ENCODE peak calls at places on chromosomes 12 and 14, in nine cellular contexts. C is IMR-90, G is tibial nerve, E is stomach, K is body of pancreas, Q is heart left ventricle, S is spleen, A is A549, W is ovary. B is an unnamed sample. For H3K4me1, the result is how much of the 10 kb centered on the place peaks cover.

GRCh38 chr12:2851931-2852330 is 4.9 kb downstream of the TEX52 start:
- DNase-seq in C (no peak), G (no peak), E (no peak), K (no peak), Q (no peak), S (no peak), A (no peak), W (no peak), B (no peak)

GRCh38 chr14:77151918-77152588 is 10.5 kb upstream of the ZDHHC22 start:
- DNase-seq in C (peak), G (no peak), E (no peak), K (no peak), Q (no peak), S (peak), A (peak), W (no peak), B (no peak)

GRCh38 chr12:18320036-18320617 is 58.8 kb downstream of the PIK3C2G start:
- DNase-seq in C (peak), G (no peak), E (no peak), K (peak), Q (no peak), S (no peak), A (peak), W (no peak), B (no peak)

GRCh38 chr12:84912191-84913142 is at the start of gene SLC6A15:
- DNase-seq in C (peak), G (no peak), E (no peak), K (peak), Q (no peak), S (no peak), A (peak), W (no peak), B (no peak)

GRCh38 chr14:94548999-94549985 is 11.9 kb upstream of the SERPINA4 start:
- DNase-seq in C (peak), G (peak), E (peak), K (peak), Q (peak), S (peak), A (peak), W (peak), B (no peak)

GRCh38 chr14:94019329-94019728 is 6.8 kb upstream of the OTUB2 start:
- DNase-seq in C (no peak), G (no peak), E (no peak), K (peak), Q (no peak), S (no peak), A (no peak), W (no peak), B (no peak)

GRCh38 chr12:113006641-113007040 is 28.3 kb downstream of the OAS2 start:
- DNase-seq in C (no peak), G (no peak), E (no peak), K (no peak), Q (no peak), S (no peak), A (no peak), W (no peak), B (no peak)

GRCh38 chr12:63958876-63959275 is 114.4 kb downstream of the SRGAP1 start:
- DNase-seq in C (no peak), G (no peak), E (no peak), K (no peak), Q (no peak), S (no peak), A (no peak), W (no peak), B (no peak)

GRCh38 chr14:100629696-100630095 is 42.5 kb upstream of the BEGAIN start:
- DNase-seq in C (no peak), G (no peak), E (no peak), K (no peak), Q (no peak), S (no peak), A (no peak), W (no peak), B (no peak)

GRCh38 chr14:85599939-85600338 is 70.0 kb downstream of the FLRT2 start:
- DNase-seq in C (peak), G (no peak), E (no peak), K (no peak), Q (no peak), S (no peak), A (no peak), W (no peak), B (no peak)

GRCh38 chr14:100237735-100238418 is 1.1 kb upstream of the YY1 start:
- DNase-seq in C (peak), G (peak), E (peak), K (peak), Q (peak), S (peak), A (peak), W (peak), B (peak)

GRCh38 chr12:8742501-8742900 is 44.7 kb downstream of the RIMKLB start:
- DNase-seq in C (peak), G (no peak), E (no peak), K (no peak), Q (no peak), S (no peak), A (no peak), W (no peak), B (no peak)

GRCh38 chr12:97335093-97335492 is 127.5 kb upstream of the RMST start:
- DNase-seq in C (no peak), G (no peak), E (no peak), K (no peak), Q (no peak), S (no peak), A (no peak), W (no peak), B (no peak)

GRCh38 chr12:62731378-62731710 is 203.6 kb downstream of the PPM1H start:
- DNase-seq in C (peak), G (no peak), E (no peak), K (no peak), Q (no peak), S (no peak), A (no peak), W (no peak), B (no peak)

GRCh38 chr12:121787063-121787774 is 6.3 kb downstream of the RHOF start:
- DNase-seq in C (no peak), G (no peak), E (peak), K (peak), Q (peak), S (peak), A (no peak), W (no peak), B (peak)

GRCh38 chr12:12436831-12437345 is 80.0 kb downstream of the BORCS5 start:
- DNase-seq in C (no peak), G (no peak), E (no peak), K (no peak), Q (no peak), S (no peak), A (no peak), W (no peak), B (no peak)

GRCh38 chr12:12428961-12429657 is 72.2 kb downstream of the BORCS5 start:
- DNase-seq in C (no peak), G (no peak), E (no peak), K (no peak), Q (no peak), S (no peak), A (no peak), W (no peak), B (no peak)

GRCh38 chr12:12428047-12428446 is 71.2 kb downstream of the BORCS5 start:
- DNase-seq in C (no peak), G (no peak), E (no peak), K (no peak), Q (no peak), S (no peak), A (no peak), W (no peak), B (no peak)

GRCh38 chr12:12433203-12433731 is 76.4 kb downstream of the BORCS5 start:
- DNase-seq in C (no peak), G (no peak), E (no peak), K (no peak), Q (no peak), S (no peak), A (no peak), W (no peak), B (no peak)

DNA sequence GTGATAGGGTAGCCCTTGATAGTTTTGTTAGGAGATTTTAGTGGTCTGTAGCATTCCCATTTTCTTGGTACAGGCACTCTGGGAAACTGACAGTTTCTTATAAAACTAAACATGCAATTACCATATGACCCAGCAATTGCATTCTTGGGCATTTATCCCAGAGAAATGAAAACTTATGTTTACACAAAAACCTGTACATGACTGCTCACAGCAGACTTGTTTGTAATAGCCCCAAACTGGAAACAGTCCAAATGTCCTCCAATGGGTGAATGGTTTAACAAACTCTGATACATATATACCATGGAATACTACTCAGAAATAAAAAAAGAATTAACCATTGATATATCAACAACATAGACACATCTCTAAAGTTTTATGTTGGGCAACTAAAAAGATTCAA is 75.5 kb downstream of the BORCS5 start:
- DNase-seq in C (peak), G (no peak), E (no peak), K (no peak), Q (no peak), S (no peak), A (no peak), W (no peak), B (no peak)
- H3K27ac ChIP-seq in C (peak), G (no peak), E (peak), K (peak), Q (no peak), S (no peak), A (peak), W (no peak), B (peak)

DNA sequence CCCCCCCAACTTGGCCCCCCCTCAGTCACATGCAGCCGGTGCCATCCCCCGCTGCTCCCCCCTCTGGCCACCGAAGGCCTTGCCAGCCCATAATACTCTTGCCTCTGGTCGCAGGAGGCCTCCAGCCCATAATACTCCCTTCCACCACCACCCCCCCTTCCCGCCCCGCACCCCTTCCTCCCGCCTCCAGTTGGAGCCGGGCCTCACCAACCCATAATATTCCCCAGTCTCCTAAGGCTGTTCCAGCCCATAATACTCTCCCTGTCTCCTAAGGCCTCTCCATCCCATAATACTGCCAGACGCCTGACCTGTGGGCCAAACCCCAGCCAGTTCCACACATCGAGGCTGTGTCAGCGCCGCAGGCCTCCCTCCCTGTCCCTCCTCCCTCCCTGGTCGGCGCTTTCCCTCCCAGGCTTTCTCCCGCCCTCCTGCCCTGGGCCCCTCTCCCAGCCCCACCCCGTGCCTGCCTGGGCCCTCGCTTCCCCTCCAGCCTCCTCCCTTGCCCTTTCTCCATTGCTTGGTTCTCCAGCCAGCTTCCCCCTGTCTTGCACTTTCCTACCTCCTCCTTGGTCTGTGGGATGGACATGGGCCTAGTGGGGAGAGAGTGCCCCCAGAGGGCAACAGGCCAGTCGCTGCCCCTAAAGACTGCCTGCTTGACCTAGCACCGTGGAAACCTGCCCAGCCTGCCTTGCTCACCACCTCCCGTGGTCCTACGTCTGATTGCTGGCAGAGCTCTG is 6.8 kb upstream of the CHD4 start:
- DNase-seq in C (peak), G (peak), E (peak), K (peak), Q (peak), S (peak), A (peak), W (peak), B (peak)
- TF ChIP-seq POLR2A in C (no peak), G (no peak), E (no peak), K (peak), Q (no peak), S (no peak), A (no peak), W (no peak), B (no peak)

GRCh38 chr12:40648519-40648918 is 43.7 kb upstream of the CNTN1 start:
- DNase-seq in C (no peak), G (no peak), E (no peak), K (no peak), Q (no peak), S (no peak), A (no peak), W (no peak), B (no peak)
- H3K4me1 ChIP-seq in C (under half), G (under half), E (under half), K (under half), Q (under half), S (under half), A (under half), W (under half), B (under half)

DNA sequence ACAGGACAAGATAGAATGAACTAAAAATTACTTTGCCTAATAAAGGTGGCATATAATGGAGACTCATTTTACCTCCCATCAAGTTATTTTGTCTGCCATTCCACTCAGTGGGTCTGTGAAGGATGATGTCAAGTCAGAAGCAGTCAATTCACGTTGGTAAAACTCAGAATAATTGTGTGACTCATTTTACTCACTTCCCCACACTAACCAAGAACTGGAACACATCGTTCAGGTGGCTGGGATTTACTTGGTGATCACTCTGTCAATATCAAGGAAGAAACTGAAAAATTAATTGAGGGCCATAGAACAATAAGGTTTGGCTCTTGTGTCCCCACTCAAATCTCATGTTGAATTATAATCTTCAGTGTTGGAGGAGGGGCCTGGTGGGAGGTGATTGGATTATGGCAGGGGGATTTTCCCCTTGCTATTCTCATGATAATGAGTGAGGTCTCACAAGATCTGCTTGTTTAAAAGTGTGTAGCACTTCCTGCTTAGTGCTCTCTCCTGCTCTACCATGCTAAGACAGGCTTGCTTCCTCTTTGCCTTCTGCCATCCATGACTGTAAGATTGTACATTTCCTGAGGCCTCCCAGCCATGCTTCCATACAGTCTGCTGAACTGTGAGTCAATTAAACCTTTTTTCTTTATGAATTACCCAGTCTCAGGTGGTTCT is 35.7 kb upstream of the GTF2A1 start:
- DNase-seq in C (no peak), G (no peak), E (no peak), K (no peak), Q (no peak), S (no peak), A (no peak), W (no peak), B (no peak)
- H3K27ac ChIP-seq in C (no peak), G (no peak), E (no peak), K (no peak), Q (no peak), S (no peak), A (no peak), W (no peak), B (no peak)

GRCh38 chr12:47820631-47821345 is 1.1 kb upstream of the HDAC7 start:
- DNase-seq in C (peak), G (peak), E (peak), K (peak), Q (peak), S (no peak), A (peak), W (peak), B (no peak)

GRCh38 chr12:47819544-47819901 is 180 bp downstream of the HDAC7 start:
- DNase-seq in C (no peak), G (no peak), E (no peak), K (no peak), Q (no peak), S (no peak), A (no peak), W (no peak), B (no peak)

GRCh38 chr12:47821346-47821706 is 1.6 kb upstream of the HDAC7 start:
- DNase-seq in C (no peak), G (no peak), E (no peak), K (no peak), Q (peak), S (no peak), A (no peak), W (no peak), B (no peak)

GRCh38 chr12:47818701-47819543 is 781 bp downstream of the HDAC7 start:
- DNase-seq in C (no peak), G (no peak), E (peak), K (peak), Q (peak), S (peak), A (peak), W (peak), B (peak)

GRCh38 chr12:47819902-47820630 is at the start of gene HDAC7:
- DNase-seq in C (peak), G (peak), E (peak), K (peak), Q (peak), S (peak), A (peak), W (peak), B (peak)
- TF ChIP-seq POLR2A in C (no peak), G (peak), E (no peak), K (peak), Q (no peak), S (no peak), A (peak), W (peak), B (peak)

GRCh38 chr14:68962681-68963080 is 16.4 kb downstream of the ACTN1 start:
- DNase-seq in C (no peak), G (no peak), E (no peak), K (no peak), Q (no peak), S (no peak), A (no peak), W (no peak), B (no peak)
- H3K4me1 ChIP-seq in C (half or more), G (under half), E (half or more), K (half or more), Q (half or more), S (half or more), A (half or more), W (under half), B (under half)

B was measured in right lobe of liver.